ENCODE peak calls at places on chromosomes 5 and 9, in ten cellular contexts. F is spleen, Y is A549, G is sigmoid colon, H is stomach, D is HepG2, T is upper lobe of left lung, B is prostate gland, R is IMR-90, M is heart left ventricle. A is an unnamed sample.

GRCh38 chr5:127586371-127586770 is 62.5 kb upstream of the CTXN3 start:
- DNase-seq in F (no peak), Y (no peak), G (no peak), H (no peak), D (peak), T (no peak), B (no peak), R (no peak), M (no peak), A (no peak)

GRCh38 chr5:6082685-6083084 is 295.7 kb downstream of the MED10 start:
- DNase-seq in F (no peak), Y (no peak), G (no peak), H (no peak), D (no peak), T (no peak), B (no peak), R (no peak), M (no peak), A (no peak)

GRCh38 chr9:2740616-2741015 is 23.3 kb downstream of the KCNV2 start:
- DNase-seq in F (no peak), Y (no peak), G (no peak), H (no peak), D (no peak), T (no peak), B (no peak), R (peak), M (no peak), A (no peak)

GRCh38 chr5:149766460-149767277 is 36.6 kb downstream of the PPARGC1B start:
- DNase-seq in F (peak), Y (no peak), G (no peak), H (no peak), D (no peak), T (no peak), B (no peak), R (no peak), M (no peak), A (no peak)

GRCh38 chr5:59768204-59769040 is 125.1 kb downstream of the PDE4D start:
- DNase-seq in F (peak), Y (peak), G (peak), H (peak), D (peak), T (peak), B (peak), R (peak), M (peak), A (peak)

GRCh38 chr9:120948824-120949223 is 22.2 kb upstream of the TRAF1 start:
- DNase-seq in F (no peak), Y (no peak), G (no peak), H (no peak), D (no peak), T (no peak), B (no peak), R (no peak), M (no peak), A (no peak)

GRCh38 chr5:79691007-79691406 is 1.4 kb downstream of the CMYA5 start:
- DNase-seq in F (no peak), Y (no peak), G (no peak), H (no peak), D (no peak), T (no peak), B (no peak), R (no peak), M (no peak), A (no peak)

GRCh38 chr5:133347039-133347438 is 265.3 kb downstream of the FSTL4 start:
- DNase-seq in F (no peak), Y (peak), G (no peak), H (no peak), D (peak), T (no peak), B (no peak), R (no peak), M (no peak), A (peak)

GRCh38 chr9:74412236-74412979 is 84.7 kb upstream of the RORB start:
- DNase-seq in F (no peak), Y (no peak), G (no peak), H (no peak), D (no peak), T (no peak), B (no peak), R (no peak), M (no peak), A (no peak)

GRCh38 chr9:114779352-114779845 is 26.4 kb downstream of the TNFSF15 start:
- DNase-seq in F (no peak), Y (peak), G (no peak), H (peak), D (no peak), T (no peak), B (peak), R (no peak), M (no peak), A (peak)

DNA sequence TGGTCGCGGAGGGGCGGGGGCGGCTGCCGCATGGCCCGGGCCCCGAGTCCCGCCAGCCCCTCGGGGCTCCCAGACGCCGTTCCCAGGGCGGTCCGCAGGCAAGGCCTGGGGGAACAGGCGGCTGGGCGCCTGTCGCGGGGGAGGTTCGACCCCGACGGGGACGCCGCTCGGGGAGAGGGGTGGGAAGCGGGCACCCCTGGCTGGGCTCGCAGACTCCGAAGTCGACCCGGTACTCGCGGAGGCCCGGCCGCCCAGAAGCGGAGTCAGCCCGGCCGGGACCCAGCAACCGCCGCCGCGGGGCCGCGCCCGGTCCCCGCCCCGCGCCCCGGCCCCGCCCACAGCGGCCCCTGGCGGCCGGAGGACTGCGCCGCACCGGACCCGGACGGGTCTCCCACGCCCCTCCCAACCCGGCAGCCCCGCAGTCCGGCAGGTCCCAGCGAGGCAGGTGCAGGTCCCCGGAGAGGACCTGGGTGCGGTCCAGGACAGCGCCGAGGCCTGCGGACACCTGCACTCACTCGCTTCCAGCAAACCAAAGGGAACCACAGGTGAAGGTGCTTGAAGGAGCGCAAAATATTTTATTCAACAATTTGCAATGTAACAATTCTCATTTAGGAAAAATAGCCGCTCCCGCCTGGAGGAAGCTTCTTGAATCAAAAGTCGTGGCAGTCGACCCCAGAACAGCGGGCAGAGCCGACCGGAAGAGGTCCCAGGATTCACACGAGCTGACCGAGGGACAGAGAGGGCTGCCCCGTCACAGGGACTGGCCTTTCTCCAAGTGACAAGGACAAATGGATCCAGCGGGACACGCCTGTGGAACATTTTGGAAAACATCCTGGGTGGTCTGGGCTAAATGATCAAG is at the start of gene INPP5E:
- DNase-seq in F (peak), Y (peak), G (peak), H (peak), D (peak), T (peak), B (peak), R (peak), M (peak), A (peak)
- TF ChIP-seq POLR2A in F (no peak), Y (peak), G (no peak), H (no peak), D (peak), T (peak), B (no peak), R (peak), M (peak), A (no peak)

GRCh38 chr9:110912701-110913291 is 125.5 kb downstream of the LPAR1 start:
- DNase-seq in F (no peak), Y (peak), G (no peak), H (no peak), D (no peak), T (no peak), B (no peak), R (peak), M (no peak), A (no peak)
- H3K4me3 ChIP-seq in F (no peak), Y (peak), G (no peak), H (no peak), D (no peak), T (no peak), B (no peak), R (no peak), M (no peak), A (no peak)

DNA sequence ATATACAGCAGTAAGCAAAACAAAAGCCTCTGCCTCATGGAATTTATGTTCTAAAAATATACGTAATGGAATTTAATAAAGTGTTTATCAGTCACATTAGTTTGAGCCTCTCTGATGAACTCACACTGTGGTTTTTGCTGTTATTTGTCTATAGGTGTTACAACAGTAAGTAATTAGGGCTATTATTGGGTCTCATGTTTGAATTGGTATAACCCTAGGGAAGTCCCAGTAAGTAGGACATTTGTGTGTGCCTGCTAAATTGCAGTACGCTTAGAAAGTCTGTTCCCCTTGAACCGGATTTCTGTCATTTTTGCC is 197.7 kb downstream of the NR3C1 start:
- DNase-seq in F (no peak), Y (no peak), G (no peak), H (no peak), D (no peak), T (no peak), B (no peak), R (no peak), M (no peak), A (no peak)
- H3K27ac ChIP-seq in F (no peak), Y (peak), G (no peak), H (no peak), D (no peak), T (no peak), B (no peak), R (no peak), M (no peak), A (no peak)

DNA sequence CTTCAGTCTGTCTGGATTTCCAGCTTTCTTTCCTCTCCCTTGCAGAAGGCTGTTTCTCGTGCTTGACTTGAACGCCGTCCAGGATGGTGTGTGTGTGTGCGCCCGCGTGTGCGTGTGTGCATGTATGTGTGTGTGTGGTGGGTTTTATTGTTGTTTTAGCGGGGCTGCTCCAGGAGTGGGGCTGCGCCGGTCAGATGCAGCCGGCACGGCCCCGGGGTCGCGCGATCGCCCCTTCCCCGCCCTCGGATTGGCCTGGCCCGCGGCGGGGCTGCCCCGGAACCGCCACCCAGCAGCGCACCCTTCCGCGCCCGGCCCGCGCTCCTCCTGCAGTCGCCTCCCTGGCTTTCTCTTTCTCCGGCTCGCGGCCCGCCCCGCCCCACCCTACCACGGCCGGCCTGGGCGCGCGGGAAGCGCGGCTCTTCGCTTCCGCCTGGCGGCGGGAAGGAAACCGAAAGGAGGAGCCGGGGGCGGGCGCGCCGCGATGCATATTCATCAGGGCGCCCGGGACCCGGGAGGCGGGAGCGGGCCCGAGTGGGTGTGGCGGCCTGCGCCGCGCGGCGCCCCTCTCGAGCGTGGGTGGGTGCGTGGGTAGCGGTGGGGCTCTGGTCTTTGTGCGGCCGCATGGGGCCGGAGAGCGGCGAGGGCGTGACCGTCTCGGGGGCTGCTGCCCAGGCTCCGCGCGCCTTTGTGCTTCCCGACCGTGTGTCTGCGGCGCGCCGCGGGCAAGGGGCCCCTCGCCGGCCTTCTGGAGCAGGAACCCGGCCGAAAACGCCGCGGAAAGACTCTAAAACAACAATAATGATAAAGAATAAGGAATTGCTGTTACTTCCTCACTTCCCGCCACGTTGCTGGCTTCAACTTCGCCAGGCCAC is 8.5 kb upstream of the NFIB start:
- DNase-seq in F (peak), Y (peak), G (peak), H (peak), D (peak), T (peak), B (peak), R (peak), M (peak), A (peak)
- TF ChIP-seq POLR2A in F (no peak), Y (peak), G (no peak), H (no peak), D (no peak), T (peak), B (peak), R (no peak), M (peak), A (no peak)

GRCh38 chr9:34635556-34635955 is 2.0 kb downstream of the SIGMAR1 start:
- DNase-seq in F (no peak), Y (no peak), G (no peak), H (no peak), D (no peak), T (no peak), B (no peak), R (no peak), M (no peak), A (no peak)
- H3K4me3 ChIP-seq in F (no peak), Y (no peak), G (no peak), H (no peak), D (no peak), T (no peak), B (no peak), R (no peak), M (no peak), A (no peak)

DNA sequence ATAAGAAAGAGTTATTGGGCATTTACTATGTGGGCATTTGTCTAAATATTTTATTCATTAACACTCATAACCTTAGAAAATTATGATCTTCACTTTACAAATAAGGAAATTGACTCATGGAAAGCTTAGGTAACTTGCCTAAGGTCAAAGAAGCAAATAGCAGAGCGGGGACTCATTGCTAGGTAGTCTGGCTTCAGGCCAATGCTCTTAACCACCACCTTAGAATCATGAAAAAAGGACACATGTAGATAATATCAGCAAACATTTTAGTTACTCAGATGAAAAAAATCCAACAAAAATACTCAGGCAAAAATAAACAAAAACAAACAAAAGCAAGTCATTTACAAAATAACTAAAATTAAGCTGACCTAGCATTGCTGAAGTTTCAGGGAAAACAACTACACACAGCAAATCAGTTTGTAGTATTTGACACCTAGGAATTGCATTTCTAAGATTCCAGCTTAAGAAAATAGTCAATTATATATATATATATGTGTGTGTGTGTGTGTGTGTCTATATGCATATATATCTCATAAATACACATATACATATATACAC is 166.0 kb downstream of the HMHB1 start:
- DNase-seq in F (no peak), Y (peak), G (no peak), H (no peak), D (no peak), T (no peak), B (no peak), R (no peak), M (no peak), A (no peak)
- H3K27ac ChIP-seq in F (no peak), Y (no peak), G (no peak), H (no peak), D (no peak), T (no peak), B (no peak), R (no peak), M (no peak), A (no peak)

GRCh38 chr9:5917273-5917672 is 26.6 kb downstream of the MLANA start:
- DNase-seq in F (no peak), Y (no peak), G (no peak), H (no peak), D (no peak), T (no peak), B (no peak), R (no peak), M (no peak), A (no peak)
- TF ChIP-seq POLR2A in F (no peak), Y (no peak), G (no peak), H (no peak), D (no peak), T (no peak), B (no peak), R (no peak), M (no peak), A (no peak)